ENCODE peak calls at places on chromosomes 16 and 17, in six cellular contexts. One of them, this sample, is unnamed.

GRCh38 chr17:57442914-57443571 is 186.7 kb downstream of the MSI2 start:
- DNase-seq in NCI-H1436: no peak
- DNase-seq in AG04450: no peak
- DNase-seq in pancreas: no peak
- DNase-seq in HEK293T: no peak
- DNase-seq in stimulated activated CD8-positive, alpha-beta memory T cell treated with anti-CD3 and anti-CD28 coated beads, Interleukin-15, amount 100 ng/mL, for 24 hours: no peak
- DNase-seq in this sample: no peak

GRCh38 chr17:31481783-31482081 is 90.3 kb downstream of the RAB11FIP4 start:
- DNase-seq in NCI-H1436: no peak
- DNase-seq in AG04450: no peak
- DNase-seq in pancreas: no peak
- DNase-seq in HEK293T: no peak
- DNase-seq in stimulated activated CD8-positive, alpha-beta memory T cell treated with anti-CD3 and anti-CD28 coated beads, Interleukin-15, amount 100 ng/mL, for 24 hours: no peak
- DNase-seq in this sample: no peak

GRCh38 chr17:80096531-80097306 is 4.7 kb upstream of the GAA start:
- DNase-seq in NCI-H1436: peak; percentile 9
- DNase-seq in AG04450: no peak
- DNase-seq in pancreas: no peak
- DNase-seq in HEK293T: no peak
- DNase-seq in stimulated activated CD8-positive, alpha-beta memory T cell treated with anti-CD3 and anti-CD28 coated beads, Interleukin-15, amount 100 ng/mL, for 24 hours: no peak
- DNase-seq in this sample: no peak

GRCh38 chr17:58677204-58677880 is 14.5 kb downstream of the TEX14 start:
- DNase-seq in NCI-H1436: no peak
- DNase-seq in AG04450: no peak
- DNase-seq in pancreas: no peak
- DNase-seq in HEK293T: no peak
- DNase-seq in stimulated activated CD8-positive, alpha-beta memory T cell treated with anti-CD3 and anti-CD28 coated beads, Interleukin-15, amount 100 ng/mL, for 24 hours: no peak
- DNase-seq in this sample: no peak

GRCh38 chr16:86466695-86467406 is 43.5 kb upstream of the FOXF1 start:
- DNase-seq in NCI-H1436: no peak
- DNase-seq in AG04450: peak; percentile 34
- DNase-seq in pancreas: no peak
- DNase-seq in HEK293T: no peak
- DNase-seq in stimulated activated CD8-positive, alpha-beta memory T cell treated with anti-CD3 and anti-CD28 coated beads, Interleukin-15, amount 100 ng/mL, for 24 hours: no peak
- DNase-seq in this sample: no peak

GRCh38 chr16:2337431-2338296 is 2.9 kb downstream of the ABCA3 start:
- DNase-seq in NCI-H1436: peak; percentile 33
- DNase-seq in AG04450: no peak
- DNase-seq in pancreas: no peak
- DNase-seq in HEK293T: no peak
- DNase-seq in stimulated activated CD8-positive, alpha-beta memory T cell treated with anti-CD3 and anti-CD28 coated beads, Interleukin-15, amount 100 ng/mL, for 24 hours: no peak
- DNase-seq in this sample: no peak

GRCh38 chr16:31214705-31215286 is 877 bp downstream of the TRIM72 start:
- DNase-seq in NCI-H1436: peak; percentile 29
- DNase-seq in AG04450: no peak
- DNase-seq in pancreas: no peak
- DNase-seq in HEK293T: no peak
- DNase-seq in stimulated activated CD8-positive, alpha-beta memory T cell treated with anti-CD3 and anti-CD28 coated beads, Interleukin-15, amount 100 ng/mL, for 24 hours: no peak
- DNase-seq in this sample: no peak

GRCh38 chr17:21271767-21272166 is 12.7 kb upstream of the MAP2K3 start:
- DNase-seq in NCI-H1436: no peak
- DNase-seq in AG04450: no peak
- DNase-seq in pancreas: no peak
- DNase-seq in HEK293T: no peak
- DNase-seq in stimulated activated CD8-positive, alpha-beta memory T cell treated with anti-CD3 and anti-CD28 coated beads, Interleukin-15, amount 100 ng/mL, for 24 hours: no peak
- DNase-seq in this sample: no peak

GRCh38 chr16:30551781-30552180 is 6.4 kb downstream of the ZNF764 start:
- DNase-seq in NCI-H1436: no peak
- DNase-seq in AG04450: no peak
- DNase-seq in pancreas: no peak
- DNase-seq in HEK293T: no peak
- DNase-seq in stimulated activated CD8-positive, alpha-beta memory T cell treated with anti-CD3 and anti-CD28 coated beads, Interleukin-15, amount 100 ng/mL, for 24 hours: no peak
- DNase-seq in this sample: no peak

GRCh38 chr17:39894681-39895376 is 23.6 kb downstream of the GSDMB start:
- DNase-seq in NCI-H1436: no peak
- DNase-seq in AG04450: no peak
- DNase-seq in pancreas: no peak
- DNase-seq in HEK293T: no peak
- DNase-seq in stimulated activated CD8-positive, alpha-beta memory T cell treated with anti-CD3 and anti-CD28 coated beads, Interleukin-15, amount 100 ng/mL, for 24 hours: no peak
- DNase-seq in this sample: no peak

GRCh38 chr16:66619036-66619435 is 14.5 kb downstream of the CMTM3 start:
- DNase-seq in NCI-H1436: no peak
- DNase-seq in AG04450: no peak
- DNase-seq in pancreas: no peak
- DNase-seq in HEK293T: no peak
- DNase-seq in stimulated activated CD8-positive, alpha-beta memory T cell treated with anti-CD3 and anti-CD28 coated beads, Interleukin-15, amount 100 ng/mL, for 24 hours: no peak
- DNase-seq in this sample: no peak

GRCh38 chr17:22300731-22301352 is 608.5 kb downstream of the KCNJ18 start:
- DNase-seq in NCI-H1436: no peak
- DNase-seq in AG04450: no peak
- DNase-seq in pancreas: no peak
- DNase-seq in HEK293T: no peak
- DNase-seq in stimulated activated CD8-positive, alpha-beta memory T cell treated with anti-CD3 and anti-CD28 coated beads, Interleukin-15, amount 100 ng/mL, for 24 hours: no peak
- DNase-seq in this sample: no peak

GRCh38 chr17:56949595-56949994 is 11.3 kb downstream of the COIL start:
- DNase-seq in NCI-H1436: no peak
- DNase-seq in AG04450: no peak
- DNase-seq in pancreas: no peak
- DNase-seq in HEK293T: no peak
- DNase-seq in stimulated activated CD8-positive, alpha-beta memory T cell treated with anti-CD3 and anti-CD28 coated beads, Interleukin-15, amount 100 ng/mL, for 24 hours: no peak
- DNase-seq in this sample: no peak

GRCh38 chr17:76562734-76563148 is 22.9 kb downstream of the PRCD start:
- DNase-seq in NCI-H1436: no peak
- DNase-seq in AG04450: peak; percentile 72
- DNase-seq in pancreas: no peak
- DNase-seq in HEK293T: no peak
- DNase-seq in stimulated activated CD8-positive, alpha-beta memory T cell treated with anti-CD3 and anti-CD28 coated beads, Interleukin-15, amount 100 ng/mL, for 24 hours: no peak
- DNase-seq in this sample: no peak

GRCh38 chr16:29745853-29746345 is at the start of gene C16orf54:
- DNase-seq in NCI-H1436: no peak
- DNase-seq in AG04450: no peak
- DNase-seq in pancreas: no peak
- DNase-seq in HEK293T: no peak
- DNase-seq in stimulated activated CD8-positive, alpha-beta memory T cell treated with anti-CD3 and anti-CD28 coated beads, Interleukin-15, amount 100 ng/mL, for 24 hours: peak; percentile 59
- DNase-seq in this sample: no peak

GRCh38 chr16:57699481-57699880 is 4.9 kb downstream of the DRC7 start:
- DNase-seq in NCI-H1436: no peak
- DNase-seq in AG04450: no peak
- DNase-seq in pancreas: no peak
- DNase-seq in HEK293T: no peak
- DNase-seq in stimulated activated CD8-positive, alpha-beta memory T cell treated with anti-CD3 and anti-CD28 coated beads, Interleukin-15, amount 100 ng/mL, for 24 hours: no peak
- DNase-seq in this sample: no peak

GRCh38 chr17:67521773-67522069 is 144.6 kb downstream of the PITPNC1 start:
- DNase-seq in NCI-H1436: no peak
- DNase-seq in AG04450: no peak
- DNase-seq in pancreas: no peak
- DNase-seq in HEK293T: no peak
- DNase-seq in stimulated activated CD8-positive, alpha-beta memory T cell treated with anti-CD3 and anti-CD28 coated beads, Interleukin-15, amount 100 ng/mL, for 24 hours: no peak
- DNase-seq in this sample: no peak

GRCh38 chr17:64783556-64784352 is 121.6 kb upstream of the SMURF2 start:
- DNase-seq in NCI-H1436: no peak
- DNase-seq in AG04450: no peak
- DNase-seq in pancreas: no peak
- DNase-seq in HEK293T: no peak
- DNase-seq in stimulated activated CD8-positive, alpha-beta memory T cell treated with anti-CD3 and anti-CD28 coated beads, Interleukin-15, amount 100 ng/mL, for 24 hours: no peak
- DNase-seq in this sample: no peak

GRCh38 chr16:57303021-57303909 is 18.8 kb upstream of the PLLP start:
- DNase-seq in NCI-H1436: no peak
- DNase-seq in AG04450: no peak
- DNase-seq in pancreas: no peak
- DNase-seq in HEK293T: no peak
- DNase-seq in stimulated activated CD8-positive, alpha-beta memory T cell treated with anti-CD3 and anti-CD28 coated beads, Interleukin-15, amount 100 ng/mL, for 24 hours: no peak
- DNase-seq in this sample: no peak

GRCh38 chr17:3873862-3874261 is 19.0 kb downstream of the CAMKK1 start:
- DNase-seq in NCI-H1436: no peak
- DNase-seq in AG04450: no peak
- DNase-seq in pancreas: no peak
- DNase-seq in HEK293T: no peak
- DNase-seq in stimulated activated CD8-positive, alpha-beta memory T cell treated with anti-CD3 and anti-CD28 coated beads, Interleukin-15, amount 100 ng/mL, for 24 hours: no peak
- DNase-seq in this sample: no peak

GRCh38 chr17:48215583-48216139 is 108.1 kb downstream of the SNX11 start:
- DNase-seq in NCI-H1436: no peak
- DNase-seq in AG04450: no peak
- DNase-seq in pancreas: no peak
- DNase-seq in HEK293T: peak; percentile 75
- DNase-seq in stimulated activated CD8-positive, alpha-beta memory T cell treated with anti-CD3 and anti-CD28 coated beads, Interleukin-15, amount 100 ng/mL, for 24 hours: no peak
- DNase-seq in this sample: peak; percentile 56

GRCh38 chr17:69672924-69673323 is 258.4 kb downstream of the MAP2K6 start:
- DNase-seq in NCI-H1436: no peak
- DNase-seq in AG04450: no peak
- DNase-seq in pancreas: no peak
- DNase-seq in HEK293T: no peak
- DNase-seq in stimulated activated CD8-positive, alpha-beta memory T cell treated with anti-CD3 and anti-CD28 coated beads, Interleukin-15, amount 100 ng/mL, for 24 hours: no peak
- DNase-seq in this sample: no peak

GRCh38 chr17:80129006-80129565 is 17.8 kb downstream of the EIF4A3 start:
- DNase-seq in NCI-H1436: no peak
- DNase-seq in AG04450: no peak
- DNase-seq in pancreas: no peak
- DNase-seq in HEK293T: no peak
- DNase-seq in stimulated activated CD8-positive, alpha-beta memory T cell treated with anti-CD3 and anti-CD28 coated beads, Interleukin-15, amount 100 ng/mL, for 24 hours: no peak
- DNase-seq in this sample: no peak

GRCh38 chr16:57276596-57276995 is 7.9 kb downstream of the PLLP start:
- DNase-seq in NCI-H1436: no peak
- DNase-seq in AG04450: no peak
- DNase-seq in pancreas: no peak
- DNase-seq in HEK293T: no peak
- DNase-seq in stimulated activated CD8-positive, alpha-beta memory T cell treated with anti-CD3 and anti-CD28 coated beads, Interleukin-15, amount 100 ng/mL, for 24 hours: no peak
- DNase-seq in this sample: no peak

GRCh38 chr17:7897773-7898172 is 9.2 kb downstream of the CHD3 start:
- DNase-seq in NCI-H1436: no peak
- DNase-seq in AG04450: no peak
- DNase-seq in pancreas: no peak
- DNase-seq in HEK293T: peak; percentile 21
- DNase-seq in stimulated activated CD8-positive, alpha-beta memory T cell treated with anti-CD3 and anti-CD28 coated beads, Interleukin-15, amount 100 ng/mL, for 24 hours: no peak
- DNase-seq in this sample: no peak

GRCh38 chr16:4337540-4338088 is 13.5 kb downstream of the PAM16 start:
- DNase-seq in NCI-H1436: no peak
- DNase-seq in AG04450: no peak
- DNase-seq in pancreas: no peak
- DNase-seq in HEK293T: no peak
- DNase-seq in stimulated activated CD8-positive, alpha-beta memory T cell treated with anti-CD3 and anti-CD28 coated beads, Interleukin-15, amount 100 ng/mL, for 24 hours: no peak
- DNase-seq in this sample: no peak

GRCh38 chr16:75304521-75305363 is 53.3 kb upstream of the BCAR1 start:
- DNase-seq in NCI-H1436: no peak
- DNase-seq in AG04450: no peak
- DNase-seq in pancreas: peak; percentile 83
- DNase-seq in HEK293T: no peak
- DNase-seq in stimulated activated CD8-positive, alpha-beta memory T cell treated with anti-CD3 and anti-CD28 coated beads, Interleukin-15, amount 100 ng/mL, for 24 hours: no peak
- DNase-seq in this sample: no peak

GRCh38 chr17:82228278-82228841 is 482 bp upstream of the SLC16A3 start:
- DNase-seq in NCI-H1436: no peak
- DNase-seq in AG04450: no peak
- DNase-seq in pancreas: no peak
- DNase-seq in HEK293T: no peak
- DNase-seq in stimulated activated CD8-positive, alpha-beta memory T cell treated with anti-CD3 and anti-CD28 coated beads, Interleukin-15, amount 100 ng/mL, for 24 hours: no peak
- DNase-seq in this sample: no peak

GRCh38 chr16:67264277-67264676 is 15.1 kb upstream of the PLEKHG4 start:
- DNase-seq in NCI-H1436: no peak
- DNase-seq in AG04450: no peak
- DNase-seq in pancreas: no peak
- DNase-seq in HEK293T: no peak
- DNase-seq in stimulated activated CD8-positive, alpha-beta memory T cell treated with anti-CD3 and anti-CD28 coated beads, Interleukin-15, amount 100 ng/mL, for 24 hours: no peak
- DNase-seq in this sample: no peak

GRCh38 chr17:32319548-32319905 is 22.4 kb downstream of the C17orf75 start:
- DNase-seq in NCI-H1436: peak; percentile 80
- DNase-seq in AG04450: no peak
- DNase-seq in pancreas: peak; percentile 55
- DNase-seq in HEK293T: peak; percentile 80
- DNase-seq in stimulated activated CD8-positive, alpha-beta memory T cell treated with anti-CD3 and anti-CD28 coated beads, Interleukin-15, amount 100 ng/mL, for 24 hours: peak; percentile 58
- DNase-seq in this sample: peak; percentile 19

GRCh38 chr17:38980455-38981217 is 13.4 kb upstream of the FBXO47 start:
- DNase-seq in NCI-H1436: no peak
- DNase-seq in AG04450: no peak
- DNase-seq in pancreas: no peak
- DNase-seq in HEK293T: no peak
- DNase-seq in stimulated activated CD8-positive, alpha-beta memory T cell treated with anti-CD3 and anti-CD28 coated beads, Interleukin-15, amount 100 ng/mL, for 24 hours: no peak
- DNase-seq in this sample: no peak